ENCODE peak calls at places on chromosomes 7 and 10, in four cellular contexts. One of them, this sample, is unnamed. For H3K4me1 and H3K36me3, the result is how much of the 10 kb centered on the place peaks cover.

GRCh38 chr7:128735433-128735832 is 3.7 kb upstream of the CALU start:
- DNase-seq in stomach: no peak
- DNase-seq in IMR-90: no peak
- DNase-seq in right lobe of liver: no peak
- DNase-seq in this sample: no peak

GRCh38 chr10:29668628-29669027 is 33.9 kb upstream of the SVIL start:
- DNase-seq in right lobe of liver: no peak
- DNase-seq in IMR-90: peak
- DNase-seq in stomach: no peak
- DNase-seq in this sample: no peak

GRCh38 chr10:124318811-124319210 is 99.9 kb downstream of the OAT start:
- DNase-seq in IMR-90: no peak
- DNase-seq in stomach: no peak
- DNase-seq in right lobe of liver: no peak
- DNase-seq in this sample: no peak

GRCh38 chr10:69397972-69398371 is 18.7 kb downstream of the TACR2 start:
- DNase-seq in right lobe of liver: no peak
- DNase-seq in IMR-90: peak
- DNase-seq in stomach: no peak
- DNase-seq in this sample: no peak

GRCh38 chr10:51117053-51117660 is 42.9 kb downstream of the PRKG1 start:
- DNase-seq in right lobe of liver: no peak
- DNase-seq in IMR-90: peak
- DNase-seq in stomach: no peak
- DNase-seq in this sample: no peak

GRCh38 chr10:68625316-68625921 is 65.3 kb downstream of the TET1 start:
- DNase-seq in IMR-90: no peak
- DNase-seq in stomach: no peak
- DNase-seq in right lobe of liver: no peak
- DNase-seq in this sample: no peak

GRCh38 chr7:141654551-141654950 is 47.4 kb downstream of the DENND11 start:
- DNase-seq in right lobe of liver: no peak
- DNase-seq in IMR-90: peak
- DNase-seq in stomach: peak
- DNase-seq in this sample: no peak

GRCh38 chr10:11612004-11613001 is 853 bp upstream of the USP6NL start:
- DNase-seq in stomach: no peak
- DNase-seq in right lobe of liver: no peak
- DNase-seq in IMR-90: no peak
- DNase-seq in this sample: no peak

GRCh38 chr7:33973235-33974015 is 68.1 kb downstream of the BMPER start:
- DNase-seq in right lobe of liver: no peak
- DNase-seq in stomach: no peak
- DNase-seq in IMR-90: peak
- DNase-seq in this sample: no peak

GRCh38 chr7:101200862-101201599 is at the start of gene MOGAT3:
- DNase-seq in right lobe of liver: peak
- DNase-seq in stomach: no peak
- DNase-seq in IMR-90: no peak
- DNase-seq in this sample: no peak

GRCh38 chr7:79872171-79872570 is 262.5 kb upstream of the GNAI1 start:
- DNase-seq in right lobe of liver: no peak
- DNase-seq in IMR-90: no peak
- DNase-seq in stomach: no peak
- DNase-seq in this sample: no peak

GRCh38 chr7:100472854-100473499 is 6.0 kb downstream of the TSC22D4 start:
- DNase-seq in right lobe of liver: no peak
- DNase-seq in stomach: no peak
- DNase-seq in IMR-90: peak
- DNase-seq in this sample: no peak

GRCh38 chr10:130127612-130128607 is 8.3 kb upstream of the GLRX3 start:
- DNase-seq in IMR-90: peak
- DNase-seq in stomach: peak
- DNase-seq in right lobe of liver: no peak
- DNase-seq in this sample: no peak

GRCh38 chr10:110491346-110491745 is 6.4 kb upstream of the DUSP5 start:
- DNase-seq in IMR-90: no peak
- DNase-seq in stomach: no peak
- DNase-seq in right lobe of liver: no peak
- DNase-seq in this sample: no peak

GRCh38 chr10:3757250-3757637 is 27.8 kb downstream of the KLF6 start:
- DNase-seq in right lobe of liver: no peak
- DNase-seq in stomach: no peak
- DNase-seq in IMR-90: no peak
- DNase-seq in this sample: no peak

GRCh38 chr7:515628-516027 is 4.0 kb downstream of the PDGFA start:
- DNase-seq in IMR-90: no peak
- DNase-seq in stomach: no peak
- DNase-seq in right lobe of liver: no peak
- DNase-seq in this sample: no peak

GRCh38 chr10:28291881-28292297 is 11.0 kb downstream of the MPP7 start:
- DNase-seq in right lobe of liver: no peak
- DNase-seq in stomach: no peak
- DNase-seq in IMR-90: peak
- DNase-seq in this sample: no peak

GRCh38 chr7:24510781-24511180 is 62.5 kb upstream of the PALS2 start:
- DNase-seq in IMR-90: no peak
- DNase-seq in right lobe of liver: no peak
- DNase-seq in stomach: no peak
- DNase-seq in this sample: no peak

GRCh38 chr10:9825491-9826018 is 1192.1 kb upstream of the CELF2 start:
- DNase-seq in IMR-90: peak
- DNase-seq in right lobe of liver: no peak
- DNase-seq in stomach: peak
- DNase-seq in this sample: no peak

GRCh38 chr7:140982508-140982907 is 32.2 kb downstream of the MRPS33 start:
- DNase-seq in IMR-90: no peak
- DNase-seq in stomach: no peak
- DNase-seq in right lobe of liver: no peak
- DNase-seq in this sample: no peak

DNA sequence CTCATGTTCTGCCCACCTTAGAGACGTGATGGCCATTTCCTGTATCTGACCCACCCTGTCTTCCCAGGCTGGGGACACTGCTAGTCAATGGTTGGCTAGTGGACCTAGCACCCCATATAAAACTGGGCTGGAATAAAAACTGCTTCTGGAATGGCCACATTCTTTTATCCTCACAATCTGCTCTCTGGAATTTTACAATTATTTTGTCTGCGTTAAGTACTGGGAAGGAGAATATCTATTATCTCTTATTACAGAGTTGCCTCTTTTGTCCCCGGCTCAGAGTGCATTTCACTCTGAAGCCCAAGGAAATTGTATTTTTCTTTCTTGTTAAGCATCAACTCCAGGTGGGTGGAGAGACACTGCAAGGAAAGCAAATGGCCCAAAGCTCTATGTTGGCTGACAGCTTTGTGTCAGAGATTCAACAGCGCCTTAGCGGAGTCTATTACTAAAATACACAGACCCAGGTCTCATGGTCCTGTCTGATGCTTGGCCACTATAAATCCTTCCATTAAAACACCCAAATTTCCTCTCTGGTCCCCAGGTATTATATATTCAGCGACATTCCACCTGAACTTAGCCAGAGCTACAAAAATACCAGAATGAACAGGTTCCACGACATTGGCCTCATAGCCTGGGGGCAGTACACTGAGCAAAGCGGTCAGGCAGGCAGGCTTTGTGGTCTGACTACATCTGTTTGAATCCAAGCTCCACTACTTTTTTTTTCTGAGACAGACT is 121.7 kb downstream of the PRPF18 start:
- DNase-seq in stomach: no peak
- DNase-seq in right lobe of liver: no peak
- DNase-seq in IMR-90: no peak
- DNase-seq in this sample: peak
- H3K4me1 ChIP-seq in stomach: under half
- H3K4me1 ChIP-seq in right lobe of liver: under half
- H3K4me1 ChIP-seq in IMR-90: under half
- H3K4me1 ChIP-seq in this sample: under half

GRCh38 chr7:120583835-120584586 is 273.9 kb downstream of the TSPAN12 start:
- DNase-seq in IMR-90: peak
- DNase-seq in right lobe of liver: no peak
- DNase-seq in stomach: no peak
- DNase-seq in this sample: no peak
- TF ChIP-seq POLR2A in IMR-90: no peak
- TF ChIP-seq POLR2A in right lobe of liver: no peak
- TF ChIP-seq POLR2A in stomach: no peak
- TF ChIP-seq POLR2A in this sample: no peak

GRCh38 chr7:12217311-12217710 is 6.2 kb downstream of the TMEM106B start:
- DNase-seq in IMR-90: no peak
- DNase-seq in stomach: no peak
- DNase-seq in right lobe of liver: no peak
- DNase-seq in this sample: no peak

GRCh38 chr7:12222889-12223579 is 11.9 kb downstream of the TMEM106B start:
- DNase-seq in IMR-90: no peak
- DNase-seq in right lobe of liver: no peak
- DNase-seq in stomach: no peak
- DNase-seq in this sample: no peak

GRCh38 chr7:12220321-12221046 is 9.4 kb downstream of the TMEM106B start:
- DNase-seq in right lobe of liver: no peak
- DNase-seq in IMR-90: no peak
- DNase-seq in stomach: no peak
- DNase-seq in this sample: no peak

DNA sequence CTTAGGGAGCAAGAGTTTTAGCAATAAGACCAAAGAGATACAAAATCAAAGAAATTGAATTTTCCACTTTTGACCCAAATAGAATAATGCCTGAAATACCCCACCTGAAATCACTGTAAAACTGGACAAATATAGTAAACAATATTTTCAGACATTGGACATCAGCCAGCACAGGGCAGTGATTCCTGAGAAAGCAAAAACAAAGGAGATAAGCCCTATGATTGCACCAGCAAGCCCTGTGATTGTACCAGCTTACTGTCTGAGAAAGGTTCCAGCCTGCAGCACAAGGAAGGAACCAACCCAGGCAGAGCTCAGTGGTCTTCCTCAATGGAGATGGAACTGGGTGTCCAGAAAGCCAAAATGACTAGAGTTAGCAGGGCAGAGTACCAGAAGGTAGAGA is 10.3 kb downstream of the TMEM106B start:
- DNase-seq in IMR-90: no peak
- DNase-seq in right lobe of liver: no peak
- DNase-seq in stomach: no peak
- DNase-seq in this sample: no peak
- H3K36me3 ChIP-seq in IMR-90: under half
- H3K36me3 ChIP-seq in right lobe of liver: under half
- H3K36me3 ChIP-seq in stomach: under half
- H3K36me3 ChIP-seq in this sample: under half

DNA sequence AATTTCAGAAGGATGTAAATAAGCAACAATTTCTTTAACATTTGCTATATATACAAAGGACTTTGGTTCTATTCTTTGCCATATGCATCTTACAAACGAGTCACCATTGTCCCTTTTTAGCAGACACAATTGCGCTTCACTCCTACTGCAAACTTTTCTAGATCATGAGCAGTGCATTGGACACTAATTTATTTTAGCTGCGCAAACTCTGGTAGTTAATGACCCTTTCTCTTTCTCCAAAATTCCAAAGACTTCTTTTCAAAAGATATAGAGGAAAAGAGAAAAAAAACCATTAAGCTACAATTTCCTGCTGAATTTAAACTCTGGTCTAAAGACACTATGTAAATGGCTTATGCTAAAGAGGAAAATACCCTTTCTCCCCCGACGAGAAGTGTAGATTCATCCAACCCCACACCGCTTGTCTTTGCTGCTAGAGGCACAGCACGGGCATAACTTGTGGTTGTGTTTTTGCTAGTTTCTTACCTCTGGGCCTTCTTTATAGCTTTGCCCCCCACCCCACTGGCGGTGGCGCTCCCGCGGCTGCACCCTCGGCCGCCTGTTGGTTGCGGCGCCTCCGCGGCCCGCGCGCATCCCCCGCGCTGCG is 84.0 kb downstream of the SNX10 start:
- DNase-seq in stomach: no peak
- DNase-seq in IMR-90: no peak
- DNase-seq in right lobe of liver: no peak
- DNase-seq in this sample: no peak
- H3K4me1 ChIP-seq in stomach: under half
- H3K4me1 ChIP-seq in IMR-90: under half
- H3K4me1 ChIP-seq in right lobe of liver: under half
- H3K4me1 ChIP-seq in this sample: under half